ENCODE peak calls at places on chromosomes 6 and 20, in five cellular contexts. A, H, C, J and B are unnamed samples.

GRCh38 chr6:5995705-5996686 is 10.7 kb downstream of the NRN1 start:
- DNase-seq in H (peak; percentile 61), C (peak; percentile 85), J (peak; percentile 31), A (no peak), B (peak; percentile 59)

GRCh38 chr20:58471161-58471834 is 43.9 kb downstream of the APCDD1L start:
- DNase-seq in A (peak; percentile 79), C (peak; percentile 64), J (no peak), H (no peak), B (no peak)

GRCh38 chr6:43078651-43079050 is 2.5 kb downstream of the PTK7 start:
- DNase-seq in H (no peak), A (no peak), J (peak; percentile 86), C (no peak), B (no peak)

GRCh38 chr6:8177721-8178120 is 75.4 kb upstream of the EEF1E1 start:
- DNase-seq in C (no peak), J (peak; percentile 56), A (no peak), H (no peak), B (no peak)

GRCh38 chr6:7106215-7106751 is 1.5 kb upstream of the RREB1 start:
- DNase-seq in J (no peak), A (no peak), C (no peak), H (no peak), B (no peak)

GRCh38 chr6:137056121-137056880 is 11.5 kb upstream of the IL20RA start:
- DNase-seq in J (peak; percentile 35), H (no peak), A (no peak), C (no peak), B (peak; percentile 26)

GRCh38 chr20:62759981-62760431 is 36.3 kb upstream of the MRGBP start:
- DNase-seq in H (no peak), A (no peak), C (no peak), J (no peak), B (no peak)

GRCh38 chr6:55777461-55777860 is 97.9 kb downstream of the BMP5 start:
- DNase-seq in A (no peak), H (no peak), C (no peak), J (no peak), B (no peak)

GRCh38 chr6:137964876-137965275 is 97.8 kb downstream of the TNFAIP3 start:
- DNase-seq in J (no peak), H (no peak), C (no peak), A (no peak), B (no peak)

GRCh38 chr6:105257350-105257749 is 77.5 kb upstream of the POPDC3 start:
- DNase-seq in J (no peak), H (no peak), A (no peak), C (no peak), B (no peak)

GRCh38 chr6:146026873-146027272 is 2.0 kb upstream of the GRM1 start:
- DNase-seq in A (no peak), J (no peak), H (no peak), C (no peak), B (no peak)

GRCh38 chr6:75504902-75505233 is 11.3 kb upstream of the FILIP1 start:
- DNase-seq in H (no peak), C (no peak), J (no peak), A (no peak), B (no peak)

GRCh38 chr6:130900913-130901312 is 73.7 kb downstream of the SMLR1 start:
- DNase-seq in C (no peak), A (no peak), J (peak; percentile 78), H (peak; percentile 65), B (peak; percentile 9)

GRCh38 chr6:7171733-7172132 is 64.0 kb downstream of the RREB1 start:
- DNase-seq in A (no peak), C (no peak), H (no peak), J (no peak), B (no peak)

GRCh38 chr6:42694586-42694985 is 27.8 kb downstream of the PRPH2 start:
- DNase-seq in H (no peak), J (peak; percentile 23), A (no peak), C (no peak), B (peak; percentile 34)

GRCh38 chr6:90351696-90352095 is 55.1 kb upstream of the BACH2 start:
- DNase-seq in A (no peak), H (no peak), C (no peak), J (peak; percentile 66), B (no peak)

GRCh38 chr6:20234136-20234535 is 21.9 kb upstream of the MBOAT1 start:
- DNase-seq in C (no peak), A (no peak), H (no peak), J (no peak), B (no peak)

GRCh38 chr20:32585519-32586127 is 490 bp upstream of the NOL4L start:
- DNase-seq in A (peak; percentile 31), J (no peak), C (no peak), H (no peak), B (no peak)

GRCh38 chr20:43844778-43845614 is 69.7 kb upstream of the TOX2 start:
- DNase-seq in C (no peak), H (peak; percentile 23), A (no peak), J (peak; percentile 96), B (peak; percentile 38)

GRCh38 chr6:52731719-52732118 is 31.6 kb downstream of the GSTA2 start:
- DNase-seq in H (no peak), A (no peak), C (no peak), J (peak; percentile 43), B (no peak)

GRCh38 chr20:7094438-7094997 is 327.0 kb downstream of the BMP2 start:
- DNase-seq in C (no peak), H (no peak), A (no peak), J (peak; percentile 10), B (peak; percentile 62)

GRCh38 chr20:41567615-41568014 is 50.6 kb downstream of the CHD6 start:
- DNase-seq in C (no peak), J (no peak), A (no peak), H (no peak), B (no peak)

GRCh38 chr6:7178280-7178679 is 70.5 kb downstream of the RREB1 start:
- DNase-seq in J (no peak), A (no peak), H (no peak), C (no peak), B (no peak)

GRCh38 chr6:42137192-42137753 is 5.1 kb downstream of the C6orf132 start:
- DNase-seq in H (no peak), C (no peak), J (peak; percentile 20), A (no peak), B (peak; percentile 57)

GRCh38 chr20:18164356-18164755 is 26.7 kb downstream of the KAT14 start:
- DNase-seq in J (peak; percentile 50), H (no peak), C (no peak), A (no peak), B (no peak)

GRCh38 chr6:45539124-45539523 is 161.4 kb upstream of the SUPT3H start:
- DNase-seq in J (no peak), A (no peak), C (no peak), H (no peak), B (no peak)

GRCh38 chr20:55947701-55948100 is 57.6 kb downstream of the CBLN4 start:
- DNase-seq in J (no peak), H (no peak), A (no peak), C (no peak), B (peak; percentile 25)

GRCh38 chr6:42979523-42980177 is 669 bp upstream of the PEX6 start:
- DNase-seq in C (no peak), H (no peak), A (no peak), J (peak; percentile 47), B (peak; percentile 74)

GRCh38 chr6:42740725-42741124 is 5.2 kb downstream of the TBCC start:
- DNase-seq in C (no peak), A (no peak), J (no peak), H (no peak), B (no peak)

GRCh38 chr6:169251371-169251802 is 2.3 kb downstream of the THBS2 start:
- DNase-seq in C (no peak), H (no peak), J (no peak), A (peak; percentile 51), B (no peak)
- H3K27ac ChIP-seq in C (no peak overlapping the region), H (no peak overlapping the region), J (peak overlapping the region; percentile 58), A (peak overlapping the region; percentile 59), B (no peak overlapping the region)

GRCh38 chr6:156068870-156069269 is 613.2 kb upstream of the NOX3 start:
- DNase-seq in A (no peak), H (no peak), C (no peak), J (no peak), B (no peak)
- TF ChIP-seq CTCF in A (no peak), H (no peak), C (no peak), J (no peak), B (no peak)

GRCh38 chr20:33896509-33896908 is 85.4 kb downstream of the CHMP4B start:
- DNase-seq in H (no peak), J (peak; percentile 72), C (no peak), A (no peak), B (no peak)

GRCh38 chr20:33893314-33893713 is 82.2 kb downstream of the CHMP4B start:
- DNase-seq in A (no peak), C (no peak), J (peak; percentile 90), H (no peak), B (no peak)

GRCh38 chr20:33897313-33897912 is 86.3 kb downstream of the CHMP4B start:
- DNase-seq in A (no peak), H (no peak), J (no peak), C (no peak), B (no peak)

GRCh38 chr20:33890557-33890956 is 79.4 kb downstream of the CHMP4B start:
- DNase-seq in H (no peak), J (no peak), C (no peak), A (no peak), B (no peak)

GRCh38 chr20:33894798-33895197 is 83.7 kb downstream of the CHMP4B start:
- DNase-seq in H (no peak), A (no peak), J (peak; percentile 62), C (no peak), B (no peak)
- H3K27ac ChIP-seq in H (no peak overlapping the region), A (no peak overlapping the region), J (no peak overlapping the region), C (no peak overlapping the region), B (no peak overlapping the region)

DNA sequence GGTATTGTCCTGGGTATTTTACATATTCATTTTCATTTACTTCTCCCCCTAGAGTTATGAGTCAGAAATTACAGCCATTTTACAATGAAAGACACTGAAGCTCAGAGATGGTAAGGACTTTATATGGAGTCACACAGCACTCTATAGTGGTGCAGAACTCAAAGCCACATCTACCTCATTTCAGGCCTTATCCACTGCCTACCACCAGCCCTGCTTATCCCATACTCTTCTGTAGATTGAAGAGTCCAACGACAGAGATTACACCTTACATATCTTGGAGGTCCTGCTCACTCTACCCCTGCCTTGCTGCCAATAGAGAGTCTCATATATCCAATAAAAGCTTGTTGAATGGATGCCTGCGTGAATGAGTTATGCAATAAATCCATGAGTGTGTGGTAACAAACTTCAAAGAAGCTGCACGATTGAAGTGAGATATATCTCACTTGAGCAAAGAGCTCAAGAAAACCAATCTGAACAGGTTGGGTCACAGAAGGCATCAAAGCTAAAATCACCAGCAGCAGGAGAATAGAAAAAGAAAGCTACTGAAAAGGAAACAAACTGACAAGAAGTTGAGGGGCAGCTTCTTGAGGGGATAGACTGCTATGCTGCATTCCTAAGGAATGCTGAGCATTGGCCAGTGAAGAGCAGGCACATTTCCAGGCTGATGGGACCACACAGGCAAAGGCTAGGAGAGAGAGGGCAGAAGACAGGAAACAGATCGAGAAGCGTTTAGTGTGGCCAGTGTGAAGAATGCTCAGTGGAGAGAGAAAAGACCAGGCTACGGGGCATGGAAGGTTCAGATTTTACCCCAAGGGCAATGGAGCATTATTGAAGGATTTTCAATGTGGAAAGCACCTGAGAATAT is 585.6 kb downstream of the DHX35 start:
- DNase-seq in H (no peak), J (no peak), A (no peak), C (no peak), B (no peak)
- TF ChIP-seq CTCF in H (no peak), J (no peak), A (no peak), C (no peak), B (no peak)

GRCh38 chr20:57211949-57212889 is 54.2 kb downstream of the BMP7 start:
- DNase-seq in C (no peak), H (peak; percentile 75), J (peak; percentile 96), A (peak; percentile 56), B (peak; percentile 100)
- H3K27ac ChIP-seq in C (no peak overlapping the region), H (no peak overlapping the region), J (no peak overlapping the region), A (no peak overlapping the region), B (peak overlapping the region; percentile 70)